ENCODE peak calls at places on chromosomes 2 and 18, in nine cellular contexts. V is endodermal cell, E is coronary artery, P is spleen, C is lower lobe of right lung, Y is PC-9, Z is adrenal gland, B is dorsolateral prefrontal cortex, T is prostate gland. Q is an unnamed sample.

GRCh38 chr2:217666338-217666737 is 336.5 kb downstream of the TNS1 start:
- DNase-seq in P (no peak), V (no peak), B (no peak), T (no peak), E (no peak), Y (no peak), Z (no peak), C (no peak), Q (no peak)

GRCh38 chr2:65939687-65940086 is 495.2 kb upstream of the MEIS1 start:
- DNase-seq in Z (no peak), V (no peak), B (no peak), C (no peak), P (no peak), E (no peak), Y (no peak), T (no peak), Q (no peak)

GRCh38 chr2:40487592-40487991 is 35.7 kb upstream of the SLC8A1 start:
- DNase-seq in T (no peak), E (no peak), V (no peak), B (no peak), Y (no peak), Z (peak), P (no peak), C (no peak), Q (no peak)

GRCh38 chr2:18232731-18233438 is 327.6 kb downstream of the RDH14 start:
- DNase-seq in E (no peak), C (no peak), P (no peak), B (no peak), T (no peak), Y (no peak), Z (no peak), V (no peak), Q (no peak)

GRCh38 chr2:218853766-218854165 is 5.8 kb upstream of the WNT6 start:
- DNase-seq in P (peak), E (no peak), Z (no peak), B (no peak), T (no peak), C (no peak), V (peak), Y (no peak), Q (no peak)

GRCh38 chr18:68925268-68925667 is 127.4 kb downstream of the CCDC102B start:
- DNase-seq in V (peak), B (no peak), T (no peak), C (no peak), Y (no peak), P (no peak), E (no peak), Z (no peak), Q (no peak)

GRCh38 chr2:166637051-166637450 is 143.0 kb upstream of the SCN7A start:
- DNase-seq in V (no peak), B (no peak), E (no peak), Y (no peak), C (no peak), P (no peak), Z (no peak), T (no peak), Q (no peak)

GRCh38 chr18:79923896-79924585 is 27.4 kb downstream of the SLC66A2 start:
- DNase-seq in Y (no peak), E (peak), Z (peak), P (peak), B (no peak), T (no peak), C (peak), V (peak), Q (peak)

GRCh38 chr2:70070557-70071268 is 16.6 kb upstream of the PCBP1 start:
- DNase-seq in Y (peak), B (peak), Z (peak), T (peak), V (peak), C (peak), E (peak), P (no peak), Q (peak)

GRCh38 chr2:17979707-17980106 is 101.2 kb downstream of the KCNS3 start:
- DNase-seq in Z (no peak), B (no peak), C (no peak), E (no peak), P (no peak), Y (no peak), V (no peak), T (no peak), Q (no peak)

GRCh38 chr2:43021791-43022500 is 204.5 kb downstream of the ZFP36L2 start:
- DNase-seq in Z (no peak), T (no peak), E (no peak), P (peak), C (no peak), B (peak), V (peak), Y (no peak), Q (peak)

GRCh38 chr2:115160523-115161521 is 718.4 kb downstream of the DPP10 start:
- DNase-seq in E (no peak), T (no peak), Y (no peak), P (no peak), V (peak), C (no peak), Z (peak), B (peak), Q (no peak)

GRCh38 chr2:154978244-154978643 is 279.7 kb downstream of the KCNJ3 start:
- DNase-seq in V (no peak), E (no peak), T (no peak), B (no peak), Y (no peak), P (no peak), Z (no peak), C (no peak), Q (no peak)

GRCh38 chr2:23900927-23901322 is 26.0 kb downstream of the ATAD2B start:
- DNase-seq in E (no peak), Z (peak), T (no peak), C (no peak), B (no peak), V (no peak), Y (no peak), P (no peak), Q (no peak)

GRCh38 chr2:985317-985898 is 34.8 kb downstream of the SNTG2 start:
- DNase-seq in V (no peak), E (no peak), B (no peak), P (no peak), C (no peak), T (no peak), Z (no peak), Y (no peak), Q (no peak)

GRCh38 chr2:231454361-231454791 is 9.9 kb downstream of the NCL start:
- DNase-seq in P (no peak), Y (no peak), Z (no peak), V (no peak), B (peak), E (no peak), T (no peak), C (no peak), Q (no peak)

GRCh38 chr2:231369580-231370428 is 25.7 kb upstream of the B3GNT7 start:
- DNase-seq in B (no peak), T (no peak), V (peak), P (peak), Y (no peak), Z (no peak), C (peak), E (no peak), Q (no peak)

GRCh38 chr2:144170172-144170571 is 349.7 kb downstream of the ZEB2 start:
- DNase-seq in P (no peak), C (no peak), Y (no peak), E (no peak), T (no peak), V (no peak), Z (peak), B (no peak), Q (no peak)

GRCh38 chr2:216283038-216283900 is 89.0 kb downstream of the MARCHF4 start:
- DNase-seq in Y (no peak), B (no peak), Z (no peak), P (no peak), V (peak), T (no peak), C (no peak), E (no peak), Q (no peak)

GRCh38 chr18:51051105-51051712 is 21.2 kb downstream of the SMAD4 start:
- DNase-seq in Z (no peak), Y (no peak), T (peak), E (no peak), C (no peak), V (no peak), B (no peak), P (no peak), Q (no peak)

GRCh38 chr2:1868683-1869141 is 124.4 kb upstream of the PXDN start:
- DNase-seq in B (no peak), E (peak), Y (no peak), P (no peak), T (no peak), Z (no peak), V (peak), C (no peak), Q (no peak)

GRCh38 chr2:144454466-144455287 is 65.2 kb downstream of the ZEB2 start:
- DNase-seq in V (no peak), T (no peak), Y (no peak), C (no peak), P (no peak), B (no peak), E (no peak), Z (no peak), Q (no peak)

GRCh38 chr2:234422242-234422641 is 74.6 kb downstream of the ARL4C start:
- DNase-seq in V (no peak), Y (peak), E (no peak), C (no peak), P (no peak), B (no peak), T (no peak), Z (peak), Q (no peak)

GRCh38 chr2:48178611-48179010 is 272.3 kb upstream of the FBXO11 start:
- DNase-seq in T (no peak), C (no peak), Z (no peak), Y (no peak), P (no peak), B (no peak), E (no peak), V (no peak), Q (no peak)

GRCh38 chr2:171855401-171855800 is 38.6 kb downstream of the SLC25A12 start:
- DNase-seq in E (no peak), T (no peak), Z (no peak), C (no peak), B (no peak), P (no peak), Y (no peak), V (no peak), Q (no peak)

GRCh38 chr2:105773568-105773967 is 28.9 kb downstream of the NCK2 start:
- DNase-seq in C (no peak), T (no peak), Z (no peak), V (peak), E (no peak), P (no peak), Y (no peak), B (no peak), Q (no peak)

GRCh38 chr2:10993001-10993481 is 81.3 kb downstream of the KCNF1 start:
- DNase-seq in B (no peak), Y (no peak), C (no peak), Z (no peak), T (peak), E (no peak), P (no peak), V (no peak), Q (peak)

GRCh38 chr2:146119586-146119985 is 1599.7 kb upstream of the ZEB2 start:
- DNase-seq in V (no peak), Z (no peak), P (no peak), T (no peak), C (no peak), B (no peak), E (no peak), Y (no peak), Q (no peak)

GRCh38 chr18:23166863-23167531 is 31.7 kb downstream of the CABLES1 start:
- DNase-seq in P (peak), B (no peak), T (no peak), C (no peak), E (no peak), V (peak), Y (no peak), Z (no peak), Q (no peak)

GRCh38 chr2:189896809-189897208 is 112.6 kb downstream of the PMS1 start:
- DNase-seq in B (no peak), V (no peak), Z (no peak), P (no peak), Y (no peak), T (no peak), E (no peak), C (no peak), Q (no peak)

GRCh38 chr2:179265082-179265575 is 497 bp upstream of the SESTD1 start:
- DNase-seq in E (no peak), T (no peak), B (no peak), P (no peak), V (no peak), C (no peak), Y (no peak), Z (no peak), Q (no peak)

GRCh38 chr2:44543773-44544725 is 182.3 kb downstream of the CAMKMT start:
- DNase-seq in B (no peak), Z (no peak), E (no peak), T (no peak), P (no peak), C (no peak), V (no peak), Y (peak), Q (no peak)

GRCh38 chr2:232142049-232142448 is 180.5 kb downstream of the DIS3L2 start:
- DNase-seq in V (peak), Z (peak), C (no peak), P (no peak), B (peak), E (no peak), Y (peak), T (no peak), Q (no peak)

GRCh38 chr2:200758341-200758740 is 53.4 kb upstream of the BZW1 start:
- DNase-seq in P (no peak), T (no peak), Y (no peak), B (no peak), V (no peak), Z (no peak), E (no peak), C (no peak), Q (no peak)
- H3K27ac ChIP-seq in P (no peak), T (no peak), Y (peak), B (no peak), V (no peak), Z (no peak), E (no peak), C (no peak), Q (no peak)

GRCh38 chr18:77143196-77143595 is 10.6 kb upstream of the MBP start:
- DNase-seq in Y (no peak), P (no peak), E (no peak), C (no peak), T (no peak), Z (no peak), B (no peak), V (no peak), Q (no peak)
- H3K27ac ChIP-seq in Y (no peak), P (no peak), E (no peak), C (no peak), T (no peak), Z (no peak), B (no peak), V (no peak), Q (no peak)

GRCh38 chr18:48342125-48342524 is 67.1 kb downstream of the ZBTB7C start:
- DNase-seq in P (peak), T (no peak), Y (no peak), C (no peak), V (no peak), B (no peak), Z (peak), E (no peak), Q (no peak)
- H3K27ac ChIP-seq in P (no peak), T (no peak), Y (no peak), C (peak), V (no peak), B (peak), Z (peak), E (peak), Q (peak)

GRCh38 chr2:74147729-74148456 is at the start of gene BOLA3:
- DNase-seq in T (peak), Y (peak), Z (peak), P (peak), V (peak), E (peak), B (peak), C (peak), Q (peak)
- H3K27ac ChIP-seq in T (peak), Y (no peak), Z (peak), P (peak), V (no peak), E (peak), B (peak), C (peak), Q (peak)

GRCh38 chr2:26609133-26609532 is 32.0 kb downstream of the CIB4 start:
- DNase-seq in Y (no peak), B (no peak), V (no peak), C (no peak), P (no peak), T (no peak), Z (no peak), E (no peak), Q (no peak)
- H3K27ac ChIP-seq in Y (no peak), B (no peak), V (no peak), C (peak), P (no peak), T (peak), Z (peak), E (no peak), Q (no peak)